ENCODE peak calls at places on chromosomes 7 and 10, in seven cellular contexts. U is stimulated activated CD4-positive, alpha-beta T cell treated with anti-CD3 and anti-CD28 coated beads, Interleukin-4, amount 100 ng/mL, for 48 hours; A is HEK293T; V is naive thymus-derived CD4-positive, alpha-beta T cell; Y is mesendoderm; N is kidney tubule cell; X is MV-4-11. J is an unnamed sample.
A peak's percentile ranks its signal among the peaks of the same experiment; 100 is the strongest.

GRCh38 chr10:133264455-133264854 is 12.2 kb downstream of the ADAM8 start:
- DNase-seq in U (no peak), A (no peak), V (peak; percentile 63), Y (no peak), N (no peak), X (peak; percentile 42), J (no peak)

GRCh38 chr7:51647931-51648351 is 331.3 kb upstream of the COBL start:
- DNase-seq in U (no peak), A (no peak), V (no peak), Y (no peak), N (no peak), X (no peak), J (peak; percentile 44)

GRCh38 chr10:1010703-1011102 is 15.0 kb downstream of the IDI2 start:
- DNase-seq in U (no peak), A (no peak), V (no peak), Y (no peak), N (no peak), X (no peak), J (no peak)

GRCh38 chr10:6146921-6147320 is 55.8 kb upstream of the PFKFB3 start:
- DNase-seq in U (no peak), A (no peak), V (no peak), Y (no peak), N (no peak), X (no peak), J (no peak)

GRCh38 chr7:74006451-74007259 is 21.3 kb upstream of the ELN start:
- DNase-seq in U (no peak), A (no peak), V (no peak), Y (no peak), N (no peak), X (no peak), J (no peak)

GRCh38 chr7:91630581-91631370 is 249.7 kb downstream of the MTERF1 start:
- DNase-seq in U (no peak), A (no peak), V (no peak), Y (no peak), N (peak; percentile 86), X (no peak), J (no peak)

GRCh38 chr7:486216-486743 is 33.4 kb downstream of the PDGFA start:
- DNase-seq in U (no peak), A (no peak), V (no peak), Y (no peak), N (no peak), X (no peak), J (no peak)

GRCh38 chr7:106126170-106126938 is 14.2 kb upstream of the SYPL1 start:
- DNase-seq in U (no peak), A (no peak), V (peak; percentile 70), Y (no peak), N (peak; percentile 72), X (peak; percentile 77), J (no peak)

GRCh38 chr10:99870051-99870730 is 87.8 kb downstream of the ABCC2 start:
- DNase-seq in U (peak; percentile 27), A (no peak), V (peak; percentile 70), Y (no peak), N (no peak), X (no peak), J (no peak)

GRCh38 chr10:35191523-35191922 is 64.9 kb downstream of the CREM start:
- DNase-seq in U (no peak), A (no peak), V (no peak), Y (peak; percentile 21), N (no peak), X (peak; percentile 8), J (peak; percentile 55)

GRCh38 chr10:108653466-108653865 is 1269.8 kb downstream of the XPNPEP1 start:
- DNase-seq in U (no peak), A (no peak), V (no peak), Y (no peak), N (peak; percentile 1), X (no peak), J (no peak)

GRCh38 chr7:159012353-159013069 is 132.2 kb downstream of the VIPR2 start:
- DNase-seq in U (no peak), A (no peak), V (no peak), Y (no peak), N (peak; percentile 9), X (no peak), J (no peak)